ENCODE peak calls at places on chromosomes 3 and 15, in eight cellular contexts. L is kidney, W is brain microvascular endothelial cell, U is A673, Y is stomach, X is left lung, R is breast epithelium, M is heart right ventricle. H is an unnamed sample.

GRCh38 chr15:43118829-43119228 is 13.0 kb upstream of the UBR1 start:
- DNase-seq in L (no peak), W (no peak), U (no peak), Y (no peak), X (no peak), R (no peak), M (no peak), H (no peak)

GRCh38 chr15:27813139-27813538 is 286.0 kb downstream of the OCA2 start:
- DNase-seq in L (no peak), W (no peak), U (no peak), Y (no peak), X (no peak), R (no peak), M (no peak), H (no peak)

GRCh38 chr3:136350132-136350531 is 100.0 kb downstream of the PCCB start:
- DNase-seq in L (no peak), W (peak), U (no peak), Y (no peak), X (no peak), R (no peak), M (no peak), H (no peak)

GRCh38 chr3:111831840-111832239 is 27.2 kb upstream of the PHLDB2 start:
- DNase-seq in L (no peak), W (no peak), U (no peak), Y (no peak), X (no peak), R (no peak), M (no peak), H (no peak)

GRCh38 chr15:98840010-98840409 is 167.6 kb downstream of the PGPEP1L start:
- DNase-seq in L (no peak), W (no peak), U (no peak), Y (no peak), X (no peak), R (no peak), M (peak), H (no peak)

GRCh38 chr3:30353711-30354467 is 252.5 kb upstream of the TGFBR2 start:
- DNase-seq in L (no peak), W (no peak), U (no peak), Y (no peak), X (no peak), R (no peak), M (no peak), H (peak)

GRCh38 chr3:158434412-158435038 is 136.5 kb upstream of the MLF1 start:
- DNase-seq in L (no peak), W (peak), U (peak), Y (peak), X (peak), R (peak), M (peak), H (peak)

GRCh38 chr3:135918600-135918999 is 46.9 kb upstream of the PPP2R3A start:
- DNase-seq in L (no peak), W (no peak), U (no peak), Y (no peak), X (no peak), R (no peak), M (no peak), H (no peak)

GRCh38 chr3:143001369-143002082 is at the start of gene U2SURP:
- DNase-seq in L (peak), W (peak), U (peak), Y (peak), X (peak), R (peak), M (peak), H (peak)

GRCh38 chr3:195204360-195205166 is 66.4 kb downstream of the XXYLT1 start:
- DNase-seq in L (no peak), W (peak), U (peak), Y (peak), X (no peak), R (no peak), M (no peak), H (no peak)

GRCh38 chr3:20079621-20080020 is 39.4 kb downstream of the KAT2B start:
- DNase-seq in L (no peak), W (no peak), U (no peak), Y (no peak), X (no peak), R (no peak), M (no peak), H (no peak)

GRCh38 chr3:17643691-17644090 is 98.7 kb downstream of the TBC1D5 start:
- DNase-seq in L (no peak), W (peak), U (no peak), Y (no peak), X (no peak), R (no peak), M (no peak), H (no peak)

GRCh38 chr15:67967871-67968423 is 86.2 kb upstream of the PIAS1 start:
- DNase-seq in L (peak), W (peak), U (peak), Y (peak), X (peak), R (peak), M (peak), H (peak)

GRCh38 chr3:10398341-10398740 is 77.4 kb upstream of the SEC13 start:
- DNase-seq in L (no peak), W (no peak), U (no peak), Y (no peak), X (no peak), R (no peak), M (no peak), H (no peak)

GRCh38 chr3:111851511-111851954 is 7.5 kb upstream of the PHLDB2 start:
- DNase-seq in L (no peak), W (peak), U (peak), Y (no peak), X (no peak), R (no peak), M (no peak), H (no peak)

GRCh38 chr3:18369561-18370185 is 55.5 kb downstream of the SATB1 start:
- DNase-seq in L (no peak), W (no peak), U (peak), Y (no peak), X (no peak), R (no peak), M (no peak), H (no peak)

GRCh38 chr3:50671331-50671730 is 3.4 kb upstream of the DOCK3 start:
- DNase-seq in L (no peak), W (peak), U (peak), Y (no peak), X (peak), R (no peak), M (no peak), H (no peak)

GRCh38 chr15:48424076-48424475 is 92.8 kb downstream of the DUT start:
- DNase-seq in L (no peak), W (no peak), U (peak), Y (no peak), X (no peak), R (no peak), M (no peak), H (no peak)

GRCh38 chr15:48800811-48801460 is 9.9 kb downstream of the CEP152 start:
- DNase-seq in L (no peak), W (no peak), U (peak), Y (no peak), X (no peak), R (no peak), M (no peak), H (no peak)

GRCh38 chr15:82641129-82641798 is 5.9 kb downstream of the CPEB1 start:
- DNase-seq in L (no peak), W (no peak), U (no peak), Y (no peak), X (no peak), R (no peak), M (no peak), H (no peak)

GRCh38 chr15:43872416-43873020 is 45.7 kb downstream of the WDR76 start:
- DNase-seq in L (no peak), W (peak), U (peak), Y (no peak), X (no peak), R (no peak), M (peak), H (no peak)

GRCh38 chr3:56347219-56347871 is 120.9 kb downstream of the ERC2 start:
- DNase-seq in L (no peak), W (no peak), U (peak), Y (peak), X (no peak), R (no peak), M (peak), H (no peak)

GRCh38 chr15:101203607-101204006 is 48.2 kb downstream of the CHSY1 start:
- DNase-seq in L (no peak), W (no peak), U (no peak), Y (no peak), X (no peak), R (no peak), M (no peak), H (no peak)

GRCh38 chr15:25989327-25989726 is 126.2 kb upstream of the ATP10A start:
- DNase-seq in L (no peak), W (no peak), U (no peak), Y (no peak), X (no peak), R (no peak), M (no peak), H (no peak)

GRCh38 chr15:68151277-68151676 is 53.9 kb downstream of the CALML4 start:
- DNase-seq in L (no peak), W (peak), U (no peak), Y (no peak), X (no peak), R (no peak), M (no peak), H (no peak)

GRCh38 chr3:113013593-113013992 is 22.8 kb downstream of the GTPBP8 start:
- DNase-seq in L (no peak), W (no peak), U (no peak), Y (no peak), X (no peak), R (no peak), M (no peak), H (no peak)

GRCh38 chr3:106624154-106624553 is 753.1 kb upstream of the CCDC54 start:
- DNase-seq in L (no peak), W (no peak), U (no peak), Y (no peak), X (no peak), R (no peak), M (no peak), H (no peak)

GRCh38 chr15:40300771-40301170 is 7.0 kb downstream of the PLCB2 start:
- DNase-seq in L (no peak), W (no peak), U (no peak), Y (no peak), X (no peak), R (no peak), M (no peak), H (no peak)

GRCh38 chr3:37250435-37250834 is 76.1 kb upstream of the LRRFIP2 start:
- DNase-seq in L (no peak), W (no peak), U (no peak), Y (no peak), X (no peak), R (no peak), M (no peak), H (no peak)

GRCh38 chr3:123116116-123116515 is 49.3 kb downstream of the PDIA5 start:
- DNase-seq in L (no peak), W (no peak), U (no peak), Y (no peak), X (no peak), R (no peak), M (no peak), H (no peak)

GRCh38 chr3:37308247-37308646 is 133.9 kb upstream of the LRRFIP2 start:
- DNase-seq in L (no peak), W (no peak), U (peak), Y (no peak), X (no peak), R (no peak), M (no peak), H (no peak)

GRCh38 chr3:141815667-141816066 is 52.5 kb downstream of the GRK7 start:
- DNase-seq in L (no peak), W (no peak), U (no peak), Y (no peak), X (no peak), R (no peak), M (no peak), H (no peak)

GRCh38 chr3:11154036-11154952 is at the start of gene HRH1:
- DNase-seq in L (no peak), W (no peak), U (peak), Y (no peak), X (no peak), R (no peak), M (peak), H (no peak)

DNA sequence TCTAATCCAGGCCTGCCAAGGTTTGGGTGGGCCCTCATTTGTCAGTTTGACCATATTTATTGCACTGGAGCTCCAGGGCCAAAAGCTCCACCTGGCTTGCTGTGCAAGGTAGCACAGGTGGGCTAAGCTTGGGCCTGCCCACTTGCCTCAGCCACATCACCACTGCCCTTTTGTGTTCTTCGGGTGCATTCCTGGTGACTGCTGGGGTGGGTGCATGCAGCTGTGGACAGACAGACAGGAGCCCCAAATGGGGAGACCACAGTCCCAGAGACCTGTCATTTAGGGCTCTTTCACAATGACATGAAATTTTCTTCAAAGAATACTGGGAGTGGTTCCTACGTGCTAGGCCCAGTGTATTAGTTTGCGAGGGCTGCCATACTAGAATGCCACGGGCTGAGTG is 2.7 kb downstream of the MESP2 start:
- DNase-seq in L (peak), W (no peak), U (no peak), Y (no peak), X (no peak), R (no peak), M (no peak), H (no peak)
- H3K27ac ChIP-seq in L (no peak), W (no peak), U (no peak), Y (no peak), X (no peak), R (no peak), M (no peak), H (no peak)

DNA sequence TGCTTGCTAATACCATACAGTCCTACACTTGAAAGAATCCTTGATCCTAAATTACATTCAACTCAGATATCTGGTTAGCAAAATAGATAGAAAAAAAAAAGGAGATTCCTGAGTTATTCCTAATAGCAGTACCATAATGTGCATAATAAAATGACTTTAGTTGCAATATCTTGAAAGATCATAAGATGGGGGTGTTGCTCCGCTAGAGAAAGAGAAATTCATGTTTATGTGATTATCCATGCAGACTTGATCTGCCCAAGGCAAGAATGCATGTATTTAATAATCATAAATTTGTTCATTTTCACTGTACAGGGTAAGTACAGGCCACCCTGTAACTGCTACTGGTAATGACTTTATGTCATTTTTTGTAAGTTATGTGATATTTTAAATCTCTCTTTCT is 84.7 kb downstream of the HCN4 start:
- DNase-seq in L (no peak), W (no peak), U (peak), Y (no peak), X (no peak), R (no peak), M (no peak), H (no peak)
- TF ChIP-seq CTCF in L (no peak), W (peak), U (peak), Y (no peak), X (no peak), R (no peak), M (peak), H (no peak)

GRCh38 chr3:187719628-187720336 is 17.4 kb upstream of the RTP2 start:
- DNase-seq in L (peak), W (no peak), U (no peak), Y (no peak), X (no peak), R (no peak), M (no peak), H (no peak)
- H3K27ac ChIP-seq in L (no peak), W (no peak), U (no peak), Y (peak), X (no peak), R (peak), M (no peak), H (no peak)

GRCh38 chr3:25586167-25586505 is 78.6 kb downstream of the TOP2B start:
- DNase-seq in L (no peak), W (no peak), U (no peak), Y (no peak), X (no peak), R (no peak), M (no peak), H (no peak)

GRCh38 chr3:25587975-25588374 is 76.7 kb downstream of the TOP2B start:
- DNase-seq in L (no peak), W (no peak), U (no peak), Y (no peak), X (no peak), R (no peak), M (no peak), H (no peak)

GRCh38 chr3:25588441-25589103 is 76.1 kb downstream of the TOP2B start:
- DNase-seq in L (no peak), W (peak), U (no peak), Y (no peak), X (no peak), R (no peak), M (no peak), H (no peak)

GRCh38 chr3:25587526-25587925 is 77.2 kb downstream of the TOP2B start:
- DNase-seq in L (no peak), W (peak), U (no peak), Y (no peak), X (no peak), R (no peak), M (no peak), H (no peak)

DNA sequence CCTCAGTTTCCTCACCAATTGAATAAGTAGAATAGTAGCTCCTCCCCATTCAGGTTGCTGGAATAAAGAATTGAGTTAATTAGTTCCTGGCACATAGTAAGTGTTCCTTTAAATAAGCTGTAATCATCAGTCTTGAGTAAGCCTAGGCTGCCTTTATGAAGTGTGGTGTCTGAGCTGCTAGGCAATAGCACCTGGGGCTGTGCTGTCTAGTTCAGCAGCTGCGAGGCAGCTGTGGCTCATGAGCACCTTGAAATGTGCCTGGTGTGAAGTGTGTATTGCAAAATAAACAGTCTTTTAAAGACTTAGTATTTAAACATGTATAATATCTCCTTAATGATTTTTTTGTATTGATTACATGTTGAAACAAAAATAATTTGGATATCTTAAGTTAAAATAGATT is 77.6 kb downstream of the TOP2B start:
- DNase-seq in L (no peak), W (no peak), U (no peak), Y (no peak), X (no peak), R (no peak), M (no peak), H (no peak)
- TF ChIP-seq CTCF in L (no peak), W (no peak), U (no peak), Y (no peak), X (no peak), R (no peak), M (no peak), H (no peak)

DNA sequence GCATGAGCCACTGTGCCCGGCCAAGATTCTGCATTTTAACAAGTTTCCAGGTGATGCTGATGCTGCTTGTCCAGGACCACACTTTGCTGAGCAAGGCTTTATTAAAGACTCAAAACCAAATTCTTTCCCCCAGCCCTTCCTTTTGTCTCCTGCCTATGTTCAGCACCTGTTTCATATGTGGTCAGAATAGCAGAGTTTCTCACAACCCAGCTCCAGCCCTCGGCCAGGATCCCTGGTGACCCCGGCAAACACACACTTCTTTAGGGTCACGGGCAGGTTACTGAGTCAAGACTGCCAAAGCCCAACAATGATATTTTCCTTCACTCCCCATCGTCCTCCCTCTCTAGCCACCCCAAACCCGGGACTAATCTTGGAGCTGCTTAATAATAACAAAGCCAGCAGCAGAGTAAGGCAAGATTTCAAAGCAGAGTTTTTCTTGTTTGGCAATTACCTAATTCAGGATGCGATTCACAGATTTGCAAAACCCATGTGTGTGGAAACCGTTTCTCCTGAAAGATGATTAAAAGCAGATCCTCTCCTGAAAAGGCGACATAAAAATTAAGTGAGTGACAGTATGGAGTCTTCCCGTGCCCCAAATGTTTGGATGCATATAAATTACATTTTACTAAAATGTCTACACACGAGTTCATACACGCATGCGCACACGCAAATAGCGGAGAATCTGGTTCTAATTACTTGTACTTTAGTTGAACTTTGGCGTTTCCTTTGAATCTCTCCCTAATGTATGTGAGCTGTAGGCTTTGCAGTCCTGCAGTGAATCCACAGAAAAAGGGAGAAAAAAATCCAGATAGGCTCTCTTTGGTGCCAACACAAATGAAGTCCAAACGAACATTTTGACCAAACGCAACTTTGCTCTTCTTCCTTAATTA is 25.7 kb downstream of the RARB start:
- DNase-seq in L (no peak), W (peak), U (peak), Y (no peak), X (no peak), R (no peak), M (no peak), H (no peak)
- H3K27ac ChIP-seq in L (peak), W (peak), U (peak), Y (no peak), X (no peak), R (peak), M (peak), H (no peak)

DNA sequence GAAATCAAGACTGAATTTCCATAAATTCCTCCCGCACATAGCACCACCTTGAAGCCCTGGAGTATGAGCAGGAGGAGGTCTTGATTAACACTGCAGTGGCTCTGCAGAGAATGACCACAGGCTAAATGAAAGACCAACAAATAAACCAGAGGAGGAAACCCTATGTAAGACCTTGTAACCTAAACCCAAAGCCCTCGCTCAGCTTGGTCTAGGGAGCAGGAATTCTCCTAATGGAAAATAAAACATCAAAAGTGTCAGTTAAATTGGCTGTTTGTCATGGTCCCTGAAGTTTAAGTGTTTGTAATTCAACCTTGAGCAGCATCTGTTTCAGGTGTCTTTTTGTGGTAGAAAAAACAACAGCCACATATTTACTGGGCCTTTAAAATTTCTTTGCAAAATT is 9.2 kb upstream of the UBE2Q2 start:
- DNase-seq in L (no peak), W (no peak), U (no peak), Y (no peak), X (no peak), R (no peak), M (no peak), H (no peak)
- TF ChIP-seq CTCF in L (no peak), W (no peak), U (no peak), Y (no peak), X (no peak), R (no peak), M (no peak), H (no peak)

DNA sequence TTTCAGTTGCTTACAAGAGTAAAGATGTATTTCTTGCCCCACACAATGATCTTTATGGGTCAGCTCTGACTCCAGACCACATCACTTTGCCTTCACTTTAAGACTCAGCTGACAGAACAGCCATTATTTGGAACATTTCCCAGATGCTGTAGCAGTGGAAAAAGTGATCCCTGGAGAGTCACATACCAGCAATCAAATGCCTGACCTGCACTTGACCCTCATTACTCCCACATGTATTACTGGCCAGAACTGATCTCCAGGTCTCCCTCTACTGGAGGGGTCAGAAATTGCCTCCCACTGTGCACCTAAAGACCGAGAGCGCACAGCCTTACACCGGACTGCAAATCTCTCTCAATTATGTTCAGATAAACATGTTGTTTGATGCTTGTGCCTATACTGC is 88.6 kb upstream of the ZNF385D start:
- DNase-seq in L (no peak), W (peak), U (no peak), Y (no peak), X (peak), R (no peak), M (peak), H (no peak)
- H3K27ac ChIP-seq in L (no peak), W (peak), U (no peak), Y (no peak), X (no peak), R (no peak), M (peak), H (no peak)

H was measured in CD4-positive, alpha-beta T cell.